ENCODE peak calls at places on chromosomes 5 and 9, in four cellular contexts. G is GM23248, L is neural progenitor cell, T is SK-N-SH. D is an unnamed sample.

GRCh38 chr9:106648799-106649198 is 214.2 kb upstream of the ZNF462 start:
- DNase-seq in G (peak; percentile 26), L (no peak), T (no peak), D (peak; percentile 43)

GRCh38 chr5:152185547-152186234 is 219.4 kb downstream of the NMUR2 start:
- DNase-seq in G (no peak), L (no peak), T (no peak), D (no peak)

GRCh38 chr5:174759091-174759490 is 34.7 kb downstream of the MSX2 start:
- DNase-seq in G (no peak), L (no peak), T (no peak), D (no peak)

GRCh38 chr5:38640012-38640395 is 83.6 kb upstream of the LIFR start:
- DNase-seq in G (no peak), L (no peak), T (no peak), D (no peak)

GRCh38 chr5:76472338-76473336 is 69.6 kb downstream of the IQGAP2 start:
- DNase-seq in G (no peak), L (no peak), T (no peak), D (no peak)

GRCh38 chr9:68949271-68950000 is 64.5 kb downstream of the PRKACG start:
- DNase-seq in G (no peak), L (no peak), T (peak; percentile 12), D (no peak)

GRCh38 chr5:6704361-6704851 is 8.8 kb upstream of the TENT4A start:
- DNase-seq in G (peak; percentile 89), L (no peak), T (no peak), D (no peak)

GRCh38 chr9:136631038-136632000 is 31.4 kb upstream of the EGFL7 start:
- DNase-seq in G (peak; percentile 80), L (peak; percentile 87), T (peak; percentile 90), D (peak; percentile 84)

GRCh38 chr5:72394688-72395087 is 74.5 kb downstream of the PTCD2 start:
- DNase-seq in G (peak; percentile 21), L (peak; percentile 14), T (no peak), D (peak; percentile 28)

GRCh38 chr5:58348996-58349728 is 110.7 kb downstream of the PLK2 start:
- DNase-seq in G (peak; percentile 2), L (no peak), T (no peak), D (no peak)

GRCh38 chr5:103293099-103293498 is 34.5 kb downstream of the MACIR start:
- DNase-seq in G (no peak), L (no peak), T (no peak), D (no peak)

GRCh38 chr9:123611228-123611627 is 255.2 kb downstream of the CRB2 start:
- DNase-seq in G (peak; percentile 52), L (no peak), T (no peak), D (no peak)
- H3F3A ChIP-seq in G (peaks cover 16% of the 10 kb centered on the region), L (peaks cover 7% of the 10 kb centered on the region), T (no peaks in the 10 kb centered on the region), D (no peaks in the 10 kb centered on the region)

GRCh38 chr9:127955294-127956015 is 17.8 kb upstream of the DPM2 start:
- DNase-seq in G (peak; percentile 65), L (peak; percentile 51), T (peak; percentile 79), D (peak; percentile 96)
- H3F3A ChIP-seq in G (no peaks in the 10 kb centered on the region), L (peaks cover 6% of the 10 kb centered on the region), T (peaks cover 5% of the 10 kb centered on the region), D (peaks cover 3% of the 10 kb centered on the region)

DNA sequence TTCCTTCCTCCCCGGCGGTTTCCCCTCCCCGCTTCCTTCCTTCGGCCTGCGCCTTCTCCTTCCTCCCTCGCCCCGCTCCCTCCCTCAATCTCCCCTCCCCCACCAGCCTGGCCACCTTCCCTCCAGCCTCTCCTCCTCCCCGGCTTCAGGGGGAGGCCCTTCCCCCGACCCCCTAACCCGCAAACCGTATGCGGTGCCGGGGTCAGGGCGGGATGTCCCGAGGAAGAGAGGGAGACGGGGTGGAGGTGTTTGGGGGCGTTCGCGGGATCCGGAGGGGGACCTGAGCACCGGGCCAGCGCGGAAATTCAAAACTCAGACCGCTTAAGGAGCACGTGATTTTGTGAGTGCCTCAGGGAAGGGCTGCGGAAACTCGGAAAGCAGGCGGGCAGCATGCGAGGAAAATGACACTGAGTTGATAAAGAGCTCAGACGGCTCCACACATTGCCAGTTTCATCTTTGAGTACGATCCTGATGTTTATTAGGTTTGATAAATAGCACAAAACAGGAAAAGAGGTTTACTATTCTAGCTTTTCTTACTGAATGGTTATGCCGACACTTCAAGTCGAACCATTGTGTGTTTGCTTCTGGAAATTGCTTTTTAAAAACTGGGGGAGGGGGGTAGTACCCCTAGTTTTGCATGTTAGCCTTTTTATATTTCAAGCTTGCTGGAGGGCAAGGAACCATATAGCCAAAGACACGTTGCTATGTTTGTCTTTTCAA is 5.4 kb downstream of the PTCH1 start:
- DNase-seq in G (peak; percentile 81), L (peak; percentile 85), T (no peak), D (peak; percentile 90)
- H3F3A ChIP-seq in G (peaks cover 15% of the 10 kb centered on the region), L (peaks cover 80% of the 10 kb centered on the region), T (peaks cover 35% of the 10 kb centered on the region), D (peaks cover 16% of the 10 kb centered on the region)

GRCh38 chr5:177430146-177430951 is 3.9 kb downstream of the GRK6 start:
- DNase-seq in G (no peak), L (no peak), T (no peak), D (no peak)
- H3F3A ChIP-seq in G (no peaks in the 10 kb centered on the region), L (peaks cover 7% of the 10 kb centered on the region), T (peaks cover 8% of the 10 kb centered on the region), D (peaks cover 12% of the 10 kb centered on the region)

GRCh38 chr9:111926421-111926875 is 29.8 kb downstream of the UGCG start:
- DNase-seq in G (no peak), L (no peak), T (no peak), D (no peak)

GRCh38 chr9:111925017-111925770 is 28.6 kb downstream of the UGCG start:
- DNase-seq in G (no peak), L (no peak), T (no peak), D (no peak)

GRCh38 chr9:111922324-111923013 is 25.9 kb downstream of the UGCG start:
- DNase-seq in G (no peak), L (no peak), T (no peak), D (no peak)

GRCh38 chr9:111925784-111926183 is 29.2 kb downstream of the UGCG start:
- DNase-seq in G (no peak), L (no peak), T (no peak), D (no peak)

DNA sequence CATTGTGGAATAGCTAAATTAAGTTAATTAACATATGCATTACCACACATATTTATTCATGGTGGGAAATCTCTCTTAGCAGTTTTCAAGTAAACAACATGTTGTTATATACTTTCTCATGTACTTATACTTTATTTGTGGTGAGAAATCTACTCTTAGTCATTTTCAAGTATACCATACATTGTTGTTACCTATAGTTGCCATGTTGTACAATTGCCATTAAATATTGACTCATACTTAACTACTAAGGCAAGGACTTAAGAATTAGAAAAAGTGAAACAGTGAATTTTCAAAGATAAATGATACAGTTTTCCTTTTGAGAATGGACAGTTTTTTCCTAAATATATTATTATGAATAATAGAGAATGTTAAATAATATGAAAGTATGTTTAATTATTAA is 27.7 kb downstream of the UGCG start:
- DNase-seq in G (no peak), L (no peak), T (no peak), D (no peak)
- H3F3A ChIP-seq in G (peaks cover 75% of the 10 kb centered on the region), L (no peaks in the 10 kb centered on the region), T (peaks cover 19% of the 10 kb centered on the region), D (no peaks in the 10 kb centered on the region)

D was measured in GM23338.